ENCODE peak calls at places on chromosomes 11 and 22, in six cellular contexts. V is AG10803, T is cardiac muscle cell, M is endothelial cell of umbilical vein, B is NB4, G is HCT116. X is an unnamed sample.

GRCh38 chr22:36362819-36363377 is 24.9 kb downstream of the MYH9 start:
- DNase-seq in V (no peak), T (no peak), B (no peak), M (no peak), G (no peak), X (no peak)

GRCh38 chr11:47398011-47398410 is 10.4 kb upstream of the SLC39A13 start:
- DNase-seq in G (no peak), B (no peak), M (no peak), V (no peak), T (no peak), X (no peak)

GRCh38 chr22:23714596-23715588 is 24.1 kb downstream of the RGL4 start:
- DNase-seq in V (no peak), G (no peak), M (no peak), B (no peak), T (no peak), X (no peak)

GRCh38 chr11:69524291-69524882 is 42.9 kb downstream of the LINC01488 start:
- DNase-seq in G (no peak), V (peak; percentile 65), B (peak; percentile 62), T (no peak), M (no peak), X (peak; percentile 31)

GRCh38 chr11:12942157-12942556 is 67.0 kb upstream of the RASSF10 start:
- DNase-seq in B (no peak), M (no peak), V (no peak), G (no peak), T (no peak), X (no peak)

GRCh38 chr22:19806213-19807160 is 45.9 kb downstream of the TBX1 start:
- DNase-seq in V (no peak), G (peak; percentile 38), M (peak; percentile 63), T (no peak), B (no peak), X (no peak)

GRCh38 chr22:47564651-47565050 is 802.2 kb downstream of the TBC1D22A start:
- DNase-seq in M (no peak), G (no peak), B (no peak), T (no peak), V (no peak), X (no peak)

GRCh38 chr11:120532511-120533196 is 21.1 kb downstream of the GRIK4 start:
- DNase-seq in M (no peak), B (no peak), T (no peak), G (no peak), V (peak; percentile 77), X (peak; percentile 41)

GRCh38 chr22:21734540-21735197 is 925 bp downstream of the YPEL1 start:
- DNase-seq in M (peak; percentile 32), G (no peak), V (no peak), T (no peak), B (peak; percentile 63), X (no peak)

GRCh38 chr11:69218271-69218682 is 62.5 kb downstream of the SMIM38 start:
- DNase-seq in V (no peak), G (no peak), M (no peak), B (no peak), T (no peak), X (no peak)

GRCh38 chr11:121652982-121653381 is 200.2 kb upstream of the SORL1-AS1 start:
- DNase-seq in B (no peak), V (peak; percentile 38), G (no peak), M (peak; percentile 10), T (peak; percentile 49), X (peak; percentile 54)

GRCh38 chr11:1554981-1555712 is 16.9 kb downstream of the DUSP8 start:
- DNase-seq in V (no peak), B (no peak), T (no peak), G (no peak), M (no peak), X (no peak)
- TF ChIP-seq CTCF in V (no peak), B (no peak), T (no peak), G (no peak), M (no peak), X (no peak)

DNA sequence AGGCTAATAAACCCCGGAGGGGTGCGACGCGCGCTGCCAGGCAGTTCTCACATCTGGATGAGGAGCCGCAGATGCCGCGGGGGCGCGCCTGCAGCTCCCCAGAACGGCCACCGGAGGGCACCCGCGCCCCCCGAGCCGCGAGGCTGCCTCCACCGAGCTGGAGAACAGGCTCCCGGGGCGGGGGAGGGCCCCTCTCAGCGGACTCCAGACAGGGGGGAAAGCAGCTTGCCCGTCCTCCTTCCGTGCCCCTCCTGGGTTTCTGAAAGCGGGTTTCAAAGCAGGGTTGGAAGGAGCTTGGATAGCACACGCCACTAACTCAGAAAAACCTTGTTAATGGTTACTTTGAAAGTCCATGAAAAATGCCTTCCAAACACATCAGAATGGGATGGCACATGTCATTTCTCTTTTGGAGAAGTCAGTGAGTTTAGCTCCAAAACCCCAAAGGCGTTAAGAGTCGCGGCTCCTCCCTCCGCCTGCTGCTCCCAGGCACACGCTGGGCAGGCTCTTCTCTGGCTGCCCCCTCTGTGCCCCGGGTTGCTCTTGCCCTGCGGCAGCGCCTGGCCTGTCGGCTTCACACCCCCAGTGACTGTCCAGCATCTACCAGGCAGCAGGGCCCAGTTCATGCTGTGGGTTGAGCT is 317.8 kb downstream of the NTM start:
- DNase-seq in V (peak; percentile 55), T (peak; percentile 68), G (no peak), M (peak; percentile 54), B (peak; percentile 63), X (peak; percentile 66)
- H3K4me3 ChIP-seq in V (peak overlapping the region; percentile 52), T (no peak overlapping the region), G (no peak overlapping the region), M (no peak overlapping the region), B (no peak overlapping the region), X (peak overlapping the region; percentile 39)

GRCh38 chr11:27039873-27040272 is 742 bp upstream of the BBOX1 start:
- DNase-seq in V (no peak), G (no peak), T (no peak), M (no peak), B (no peak), X (no peak)
- TF ChIP-seq CTCF in V (no peak), G (no peak), T (no peak), M (no peak), B (no peak), X (peak; percentile 34)

DNA sequence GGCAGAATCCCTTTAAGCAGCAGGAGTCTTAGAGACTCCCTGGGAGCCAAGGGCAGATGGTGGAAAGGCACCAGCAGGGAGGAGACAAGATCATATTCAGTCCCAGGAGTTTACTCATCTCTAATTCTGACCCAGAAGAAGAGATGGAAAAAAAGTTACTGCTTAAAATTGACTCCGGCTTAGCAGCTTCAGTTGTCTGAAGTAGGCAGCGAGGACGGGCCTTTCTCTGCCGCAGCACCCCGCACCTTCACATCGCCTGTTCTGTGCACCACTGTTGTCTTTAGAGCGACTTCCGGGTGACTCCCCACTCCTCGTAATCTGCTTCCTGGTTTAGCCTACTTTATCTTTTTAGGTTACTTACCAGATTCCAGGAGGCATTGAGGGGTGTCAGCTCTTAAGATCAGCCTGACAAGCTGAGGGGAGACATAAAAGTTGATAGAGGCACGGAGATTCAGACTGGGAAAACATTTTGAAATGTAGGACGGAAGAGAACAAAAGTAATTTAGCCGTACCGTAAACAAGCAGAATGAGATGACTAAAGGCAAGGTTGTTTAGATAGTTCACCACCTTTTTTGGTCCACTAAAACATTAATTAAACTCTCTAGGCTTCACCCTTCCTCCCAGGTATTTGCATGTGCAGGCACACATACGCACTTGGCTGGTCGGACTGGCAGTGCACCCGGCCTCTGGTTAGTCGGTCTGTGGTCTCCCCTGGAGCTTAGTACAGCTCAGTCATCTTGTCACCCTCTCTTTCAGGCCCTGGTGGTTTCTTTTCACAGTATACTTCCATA is 74.3 kb downstream of the CECR2 start:
- DNase-seq in G (no peak), T (no peak), B (no peak), V (no peak), M (no peak), X (peak; percentile 40)
- H3K4me3 ChIP-seq in G (no peak overlapping the region), T (no peak overlapping the region), B (no peak overlapping the region), V (no peak overlapping the region), M (no peak overlapping the region), X (no peak overlapping the region)

DNA sequence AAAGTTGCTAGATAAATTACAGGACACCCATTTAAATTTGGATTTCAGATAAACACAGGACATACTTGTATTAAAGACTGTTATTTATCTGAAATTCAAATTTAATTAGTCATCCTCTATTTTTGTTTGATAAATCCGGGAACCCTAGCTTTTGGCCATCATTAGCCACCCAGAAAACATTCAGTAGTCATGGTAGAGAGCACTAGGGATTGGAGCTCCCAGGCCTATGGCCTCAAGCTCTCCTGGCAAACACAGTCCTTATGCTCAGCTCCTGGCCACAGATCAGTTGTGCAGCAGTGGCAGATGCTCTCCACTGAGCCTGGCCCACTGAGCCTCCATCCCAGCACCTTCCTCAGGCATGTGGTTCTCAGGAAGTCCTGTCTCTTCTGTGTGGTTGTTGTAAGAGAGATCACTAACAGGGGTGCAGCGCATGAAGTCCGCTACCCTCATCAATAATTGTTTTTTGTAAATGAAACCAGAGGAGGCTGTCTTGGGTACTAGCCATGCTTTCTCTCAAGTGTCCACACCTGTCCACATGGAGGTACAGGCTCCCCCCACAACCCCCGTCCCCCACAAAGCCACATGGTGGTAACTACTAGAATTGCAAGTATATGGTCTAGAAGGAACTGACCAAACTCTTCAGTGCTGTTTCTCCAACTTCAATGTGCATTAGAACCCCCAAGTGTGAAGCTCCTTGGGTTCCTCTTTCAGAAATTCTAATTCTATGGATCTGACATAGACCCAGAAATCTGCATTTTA is 1.1 kb upstream of the IRAG1 start:
- DNase-seq in V (peak; percentile 71), G (no peak), B (no peak), M (no peak), T (no peak), X (no peak)
- TF ChIP-seq CTCF in V (no peak), G (no peak), B (peak; percentile 2), M (no peak), T (no peak), X (peak; percentile 24)

GRCh38 chr11:116916872-116917271 is 79.5 kb upstream of the APOA1 start:
- DNase-seq in B (no peak), G (no peak), T (no peak), M (no peak), V (no peak), X (no peak)
- H3K4me3 ChIP-seq in B (no peak overlapping the region), G (no peak overlapping the region), T (no peak overlapping the region), M (no peak overlapping the region), V (no peak overlapping the region), X (no peak overlapping the region)

DNA sequence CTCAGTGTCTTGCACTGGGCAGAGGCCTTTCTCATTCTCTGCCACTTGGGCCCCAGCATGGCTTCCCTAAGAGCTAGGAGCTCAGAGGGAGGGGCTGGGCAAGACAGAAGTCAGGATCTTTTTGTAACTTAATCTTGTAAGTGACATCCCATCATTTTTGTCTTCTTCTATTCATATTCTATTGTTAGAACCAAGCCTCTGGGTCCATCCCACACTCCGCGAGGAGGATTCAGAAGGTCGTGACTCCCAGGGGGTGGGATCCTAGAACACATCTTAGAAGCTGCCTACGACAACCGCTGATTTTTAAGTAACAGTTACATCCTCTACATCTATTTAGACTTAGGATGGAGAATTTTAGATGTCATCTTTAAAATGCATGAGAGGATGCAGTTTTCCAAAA is 1.5 kb upstream of the IL17RA start:
- DNase-seq in G (no peak), B (no peak), V (no peak), T (no peak), M (no peak), X (no peak)
- TF ChIP-seq CTCF in G (no peak), B (no peak), V (no peak), T (no peak), M (no peak), X (no peak)

GRCh38 chr11:113553235-113553634 is 78.0 kb upstream of the DRD2 start:
- DNase-seq in G (peak; percentile 41), V (peak; percentile 99), T (no peak), B (no peak), M (no peak), X (peak; percentile 96)
- H3K4me3 ChIP-seq in G (no peak overlapping the region), V (no peak overlapping the region), T (no peak overlapping the region), B (no peak overlapping the region), M (no peak overlapping the region), X (no peak overlapping the region)

GRCh38 chr11:1896895-1897294 is 5.2 kb upstream of the PRR33 start:
- DNase-seq in M (no peak), T (no peak), V (no peak), G (no peak), B (no peak), X (no peak)
- TF ChIP-seq CTCF in M (no peak), T (no peak), V (no peak), G (no peak), B (no peak), X (no peak)

GRCh38 chr11:14312736-14313438 is 46.1 kb downstream of the RRAS2 start:
- DNase-seq in T (no peak), G (no peak), B (no peak), M (no peak), V (peak; percentile 28), X (peak; percentile 42)
- H3K4me3 ChIP-seq in T (no peak overlapping the region), G (no peak overlapping the region), B (no peak overlapping the region), M (no peak overlapping the region), V (no peak overlapping the region), X (no peak overlapping the region)